ENCODE peak calls at places on chromosomes 16 and 17, in seven cellular contexts. V is NCI-H1436; Y is stimulated activated CD4-positive, alpha-beta T cell treated with anti-CD3 and anti-CD28 coated beads, Interleukin-1b, Interleukin-23, amount 100 ng/mL, for 4 hours; N is activated T-cell treated with anti-CD3 and anti-CD28 coated beads for 1 hour; R is pulmonary artery endothelial cell; A is naive thymus-derived CD8-positive, alpha-beta T cell; I is OCI-LY7. O is an unnamed sample.

GRCh38 chr16:11956558-11956957 is 8.5 kb upstream of the TNFRSF17 start:
- DNase-seq in I (no peak), N (no peak), V (no peak), Y (no peak), A (no peak), R (no peak), O (no peak)

GRCh38 chr16:59635674-59636073 is 901.6 kb upstream of the GOT2 start:
- DNase-seq in Y (no peak), N (no peak), V (no peak), R (no peak), A (no peak), I (no peak), O (no peak)

GRCh38 chr17:64781013-64781392 is 118.9 kb upstream of the SMURF2 start:
- DNase-seq in I (no peak), Y (no peak), R (no peak), N (no peak), V (peak; percentile 27), A (no peak), O (no peak)

GRCh38 chr17:83065660-83066542 is 13.5 kb upstream of the METRNL start:
- DNase-seq in N (no peak), I (no peak), Y (no peak), V (no peak), R (no peak), A (no peak), O (no peak)

GRCh38 chr16:54284319-54284930 is 2.2 kb downstream of the IRX3 start:
- DNase-seq in R (no peak), A (no peak), Y (no peak), I (no peak), V (no peak), N (no peak), O (no peak)

GRCh38 chr16:65698943-65699342 is 577.1 kb upstream of the CDH11 start:
- DNase-seq in R (no peak), I (no peak), Y (no peak), A (no peak), V (no peak), N (no peak), O (no peak)

GRCh38 chr16:57530104-57530522 is 6.3 kb downstream of the CCDC102A start:
- DNase-seq in A (peak; percentile 71), I (peak; percentile 53), Y (peak; percentile 67), N (peak; percentile 64), V (no peak), R (peak; percentile 33), O (no peak)

GRCh38 chr17:37182786-37183185 is 193.0 kb upstream of the C17orf78 start:
- DNase-seq in R (peak; percentile 11), Y (no peak), A (no peak), N (no peak), V (no peak), I (no peak), O (no peak)

GRCh38 chr16:58556678-58557077 is 41.4 kb downstream of the SETD6 start:
- DNase-seq in A (no peak), V (no peak), Y (no peak), R (no peak), I (no peak), N (no peak), O (no peak)

GRCh38 chr16:80369559-80369958 is 171.2 kb upstream of the DYNLRB2 start:
- DNase-seq in R (no peak), Y (no peak), A (no peak), I (no peak), N (no peak), V (no peak), O (no peak)

GRCh38 chr16:50657251-50657650 is 23.9 kb downstream of the SNX20 start:
- DNase-seq in I (no peak), Y (no peak), N (no peak), V (no peak), R (no peak), A (no peak), O (no peak)

GRCh38 chr17:57739402-57740224 is 5.5 kb downstream of the CCDC182 start:
- DNase-seq in A (peak; percentile 16), Y (no peak), N (no peak), I (peak; percentile 69), R (no peak), V (peak; percentile 42), O (peak; percentile 7)

O was measured in NK-92 treated with Interleukin-12 subunit alpha and Interleukin-12 subunit beta, amount 100 ng/mL, for 24 hours.